ENCODE peak calls at places on chromosome 6, in six cellular contexts. D, V, T, R, K and W are unnamed samples. For H3K4me1 and H3K27me3, the result is how much of the 10 kb centered on the place peaks cover.

GRCh38 chr6:14706378-14706929 is 539.4 kb upstream of the JARID2 start:
- DNase-seq in D (peak), V (peak), T (peak), R (no peak), K (peak), W (peak)

GRCh38 chr6:5135783-5136376 is 50.7 kb downstream of the PPP1R3G start:
- DNase-seq in D (no peak), V (peak), T (no peak), R (no peak), K (peak), W (no peak)

GRCh38 chr6:116332096-116332495 is 38.7 kb upstream of the DSE start:
- DNase-seq in D (no peak), V (no peak), T (no peak), R (no peak), K (no peak), W (no peak)

GRCh38 chr6:10733151-10733715 is 10.4 kb downstream of the TMEM14C start:
- DNase-seq in D (no peak), V (no peak), T (no peak), R (no peak), K (no peak), W (no peak)

GRCh38 chr6:93644611-93645010 is 225.3 kb upstream of the EPHA7 start:
- DNase-seq in D (no peak), V (no peak), T (no peak), R (no peak), K (no peak), W (no peak)

GRCh38 chr6:134065706-134066105 is 13.3 kb upstream of the SLC2A12 start:
- DNase-seq in D (peak), V (peak), T (no peak), R (no peak), K (peak), W (no peak)

GRCh38 chr6:6826961-6827360 is 238.4 kb downstream of the LY86 start:
- DNase-seq in D (no peak), V (no peak), T (no peak), R (no peak), K (no peak), W (no peak)

GRCh38 chr6:166417285-166417691 is 34.5 kb upstream of the MPC1 start:
- DNase-seq in D (no peak), V (no peak), T (no peak), R (no peak), K (no peak), W (no peak)

GRCh38 chr6:33684428-33684896 is 27.0 kb downstream of the UQCC2 start:
- DNase-seq in D (no peak), V (no peak), T (no peak), R (no peak), K (no peak), W (peak)

GRCh38 chr6:816510-817084 is 123.7 kb upstream of the EXOC2 start:
- DNase-seq in D (no peak), V (no peak), T (no peak), R (no peak), K (no peak), W (no peak)

GRCh38 chr6:131960371-131961133 is 9.4 kb upstream of the CCN2 start:
- DNase-seq in D (peak), V (peak), T (no peak), R (no peak), K (no peak), W (no peak)

GRCh38 chr6:17021539-17021889 is 80.3 kb upstream of the STMND1 start:
- DNase-seq in D (peak), V (no peak), T (no peak), R (no peak), K (no peak), W (no peak)

GRCh38 chr6:75331134-75331533 is 46.5 kb upstream of the TMEM30A start:
- DNase-seq in D (peak), V (peak), T (no peak), R (no peak), K (no peak), W (no peak)

GRCh38 chr6:68760941-68761676 is 126.0 kb downstream of the ADGRB3 start:
- DNase-seq in D (no peak), V (no peak), T (no peak), R (no peak), K (no peak), W (no peak)

GRCh38 chr6:2596222-2596621 is 154.5 kb downstream of the MYLK4 start:
- DNase-seq in D (no peak), V (no peak), T (no peak), R (no peak), K (no peak), W (no peak)

GRCh38 chr6:47098570-47098993 is 56.5 kb upstream of the ADGRF1 start:
- DNase-seq in D (peak), V (no peak), T (no peak), R (no peak), K (no peak), W (no peak)

GRCh38 chr6:47097092-47097945 is 55.2 kb upstream of the ADGRF1 start:
- DNase-seq in D (peak), V (peak), T (peak), R (peak), K (peak), W (no peak)

GRCh38 chr6:47093169-47093568 is 51.0 kb upstream of the ADGRF1 start:
- DNase-seq in D (no peak), V (peak), T (no peak), R (no peak), K (no peak), W (no peak)

GRCh38 chr6:47094351-47094925 is 52.3 kb upstream of the ADGRF1 start:
- DNase-seq in D (peak), V (peak), T (no peak), R (peak), K (no peak), W (no peak)

GRCh38 chr6:47096233-47096887 is 54.2 kb upstream of the ADGRF1 start:
- DNase-seq in D (no peak), V (peak), T (no peak), R (no peak), K (no peak), W (no peak)
- H3K4me1 ChIP-seq in D (under half), V (under half), T (under half), R (under half), K (under half), W (under half)

DNA sequence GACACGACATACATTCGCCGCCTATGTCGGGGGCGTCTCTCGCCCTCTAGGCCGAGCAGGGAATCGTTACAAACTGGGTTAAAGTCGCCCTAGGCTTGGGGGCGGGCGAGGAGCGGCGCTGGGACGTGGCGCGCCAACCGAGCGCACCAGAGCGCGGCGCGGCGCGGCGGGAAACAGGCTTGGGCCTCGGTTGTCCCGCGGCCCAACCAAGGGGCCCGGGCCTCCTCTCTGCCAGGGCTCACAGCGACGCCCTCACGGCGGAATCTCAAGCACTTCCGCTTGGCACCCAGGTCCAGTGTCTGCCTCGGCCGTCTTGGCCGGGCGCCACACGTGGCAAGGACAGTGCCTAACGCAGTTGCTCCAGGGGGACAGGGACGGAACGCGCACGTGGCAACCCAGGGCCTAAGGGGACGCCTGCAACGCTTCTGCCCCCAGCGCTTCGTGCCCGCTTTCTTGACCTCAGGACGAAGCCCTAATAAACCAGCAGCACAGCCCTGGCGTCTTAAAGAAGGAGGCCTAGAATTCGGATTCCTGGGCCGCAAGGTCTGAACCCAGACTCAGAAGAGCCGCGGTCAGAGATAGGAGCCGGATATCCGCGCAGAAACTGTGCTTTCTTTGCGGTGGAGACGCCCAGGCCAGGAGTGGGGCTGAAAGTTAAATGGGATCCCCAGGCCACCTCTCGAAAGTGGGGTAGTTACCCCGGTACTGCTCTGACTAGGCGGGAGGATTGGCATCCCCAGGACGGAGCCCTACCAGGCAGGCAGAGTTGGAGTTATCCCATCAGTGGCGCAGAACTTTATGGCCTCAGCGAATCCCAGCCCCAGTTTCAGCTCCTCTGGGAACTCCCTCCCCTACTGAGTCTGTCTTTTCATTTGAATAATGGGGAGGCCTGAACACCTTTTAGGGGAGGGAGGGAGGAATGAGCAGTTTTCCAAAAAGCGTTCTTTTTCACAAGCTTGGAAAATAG is 71.7 kb downstream of the NCR2 start:
- DNase-seq in D (no peak), V (no peak), T (peak), R (no peak), K (no peak), W (no peak)
- H3K27me3 ChIP-seq in D (under half), V (half or more), T (under half), R (under half), K (under half), W (under half)

DNA sequence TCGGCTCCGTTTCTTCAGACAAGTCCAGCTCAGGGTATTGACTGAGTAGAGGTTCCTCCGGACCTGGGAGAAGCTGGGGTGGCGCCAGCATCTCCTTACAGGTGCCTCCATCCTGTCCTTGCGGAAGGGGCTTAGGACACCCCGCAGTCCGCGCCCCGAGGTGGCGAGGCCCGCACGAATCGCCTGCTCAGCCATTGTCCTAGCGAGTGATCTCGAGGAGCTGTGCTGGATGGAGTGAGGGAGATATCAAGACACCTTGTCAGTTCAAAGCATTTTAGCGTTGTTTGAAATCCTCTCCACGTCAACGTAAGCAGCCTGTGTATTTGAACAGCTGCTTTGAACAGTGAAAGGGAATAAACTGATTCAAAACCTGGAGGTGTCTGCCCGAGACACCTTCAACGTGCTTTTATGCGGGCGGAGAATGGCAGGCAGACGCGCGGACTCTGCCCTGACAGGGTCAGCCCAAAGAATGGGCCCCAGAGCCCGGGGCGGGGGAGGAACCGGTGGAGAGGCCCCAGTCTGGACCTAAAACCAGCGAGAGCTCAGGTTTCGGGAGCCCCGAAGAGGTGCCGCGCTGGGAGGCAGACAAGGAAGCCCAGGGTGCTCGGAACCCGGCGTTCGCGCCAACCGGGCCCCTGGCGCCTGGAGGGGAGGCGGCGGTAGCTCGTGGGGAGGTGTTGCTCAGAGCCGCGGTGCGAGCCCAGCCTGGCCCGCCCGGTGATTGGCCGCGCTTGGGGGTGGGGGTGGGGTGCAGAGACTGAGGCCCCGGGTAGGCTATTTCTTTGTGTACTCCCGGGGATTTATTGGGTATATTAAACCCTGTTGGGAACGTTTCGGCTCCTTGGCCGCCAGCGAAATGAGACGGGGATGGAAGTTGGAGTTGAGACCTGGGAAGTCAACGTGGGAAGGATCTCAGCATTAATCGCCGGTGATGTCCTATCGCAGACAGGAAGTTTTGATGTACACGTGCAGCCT is 3.0 kb upstream of the POU3F2 start:
- DNase-seq in D (no peak), V (no peak), T (no peak), R (no peak), K (no peak), W (no peak)
- H3K4me1 ChIP-seq in D (under half), V (under half), T (half or more), R (under half), K (under half), W (under half)

DNA sequence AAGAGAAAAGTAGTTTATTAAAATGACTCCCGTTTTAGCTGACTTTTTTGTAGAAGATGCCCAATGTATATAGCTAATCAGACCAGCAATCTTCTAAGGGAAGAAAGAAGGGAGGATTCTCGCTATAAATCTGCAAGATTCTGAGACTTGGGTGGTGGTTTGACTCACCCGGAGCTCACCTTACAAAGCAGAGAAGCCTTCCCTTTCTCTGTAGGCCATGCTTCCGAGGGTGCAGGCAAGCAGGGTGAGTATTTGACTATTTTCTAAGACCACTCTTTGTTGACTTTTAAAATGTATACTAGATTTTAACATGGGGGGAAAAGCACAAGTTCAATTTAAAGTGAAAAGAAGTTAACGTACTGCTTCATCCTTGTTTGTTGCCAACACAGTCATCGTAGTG is 2.7 kb downstream of the OLIG3 start:
- DNase-seq in D (no peak), V (no peak), T (no peak), R (no peak), K (no peak), W (no peak)
- H3K27me3 ChIP-seq in D (half or more), V (under half), T (half or more), R (under half), K (under half), W (half or more)

DNA sequence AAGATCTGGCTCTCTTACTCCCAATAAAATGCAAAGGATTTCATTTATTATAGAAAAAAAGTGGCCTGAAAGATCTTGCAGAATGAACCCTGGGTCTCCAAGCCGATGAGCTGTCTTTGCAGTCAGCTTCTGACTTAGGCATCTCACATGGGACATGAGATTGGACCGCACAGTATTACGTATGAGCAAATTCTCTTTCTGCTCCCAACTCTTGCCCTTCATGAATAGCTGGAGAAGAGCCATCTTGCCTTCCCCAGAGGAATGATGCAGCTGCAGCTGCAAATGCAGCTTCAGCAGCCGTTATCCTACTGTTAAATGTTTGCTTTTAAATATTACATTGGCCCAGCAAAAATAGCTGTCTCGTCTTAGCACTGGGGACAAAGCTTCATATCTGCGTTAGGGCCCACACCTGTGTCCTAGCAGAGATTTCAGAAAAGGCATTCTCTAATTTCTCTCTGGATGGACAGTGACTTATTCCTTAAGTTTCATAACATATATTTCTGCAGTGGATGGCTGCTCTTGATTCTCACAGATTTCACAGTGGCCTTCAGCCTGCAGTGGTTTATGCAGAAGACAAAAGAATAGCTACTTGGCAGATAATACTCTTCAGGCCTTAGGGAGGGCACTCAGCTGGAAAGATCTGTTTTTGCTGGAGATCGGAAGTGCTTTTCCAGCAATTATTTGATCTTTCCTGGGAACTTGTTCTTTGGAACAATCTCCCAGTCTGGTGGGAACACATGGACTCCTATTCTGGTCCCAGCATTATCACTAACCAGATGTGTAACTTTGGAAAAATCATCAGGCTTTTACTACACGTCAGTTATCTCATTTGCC is 129.2 kb downstream of the FYN start:
- DNase-seq in D (peak), V (no peak), T (peak), R (no peak), K (no peak), W (no peak)
- H3K4me1 ChIP-seq in D (under half), V (under half), T (half or more), R (under half), K (under half), W (under half)

DNA sequence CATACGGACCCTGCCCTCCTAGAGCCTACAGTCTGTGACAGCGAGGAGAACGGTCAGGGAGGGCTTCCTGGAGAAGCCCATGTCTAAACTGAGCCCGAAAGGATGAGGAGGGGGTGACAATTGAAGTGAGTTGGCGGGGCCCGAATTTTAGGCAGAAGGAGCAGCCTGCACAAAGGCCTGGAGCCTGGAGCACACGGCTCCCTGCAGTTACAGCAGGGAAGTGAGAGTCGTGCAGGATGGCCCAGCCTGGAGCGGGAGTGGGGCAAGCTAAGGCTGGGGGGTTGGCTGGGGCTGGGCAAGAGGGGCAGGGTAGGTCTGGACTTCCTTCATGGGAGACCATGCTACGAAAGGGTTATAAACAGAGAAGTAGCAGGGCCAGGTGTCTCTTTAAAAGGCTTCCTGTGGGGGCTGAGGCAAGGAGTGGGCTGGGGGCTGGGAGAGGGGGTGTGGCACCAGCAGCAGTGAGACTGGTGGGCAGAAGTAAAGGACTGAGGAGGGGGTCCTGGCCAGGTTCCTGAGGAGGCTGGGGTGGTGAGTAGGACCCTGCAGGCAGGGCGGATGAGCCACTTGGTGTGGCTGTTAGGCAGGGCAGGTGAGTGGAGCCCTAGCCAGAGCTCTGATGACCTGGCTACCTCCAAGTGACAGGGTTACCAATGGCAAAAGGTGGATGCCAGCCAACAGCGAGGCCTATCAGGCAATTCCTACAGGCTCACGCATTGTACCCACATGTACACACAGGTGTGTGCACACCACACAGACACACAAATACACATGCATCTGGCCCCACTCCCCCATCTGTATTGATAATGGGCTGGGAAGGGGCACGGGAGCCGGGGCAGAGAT is 119.2 kb downstream of the MRPL14 start:
- DNase-seq in D (no peak), V (no peak), T (no peak), R (no peak), K (no peak), W (peak)
- H3K27me3 ChIP-seq in D (under half), V (under half), T (under half), R (under half), K (under half), W (under half)

GRCh38 chr6:15913573-15913972 is 215.3 kb upstream of the MYLIP start:
- DNase-seq in D (no peak), V (no peak), T (no peak), R (no peak), K (no peak), W (no peak)
- H3K4me1 ChIP-seq in D (under half), V (under half), T (under half), R (under half), K (under half), W (under half)

GRCh38 chr6:127516676-127517273 is 2.4 kb downstream of the MTCL3 start:
- DNase-seq in D (peak), V (peak), T (peak), R (peak), K (peak), W (no peak)
- H3K27me3 ChIP-seq in D (under half), V (under half), T (half or more), R (under half), K (under half), W (half or more)